ENCODE peak calls at places on chromosomes 11 and 22, in eight cellular contexts. Q is right cardiac atrium; G is upper lobe of right lung; E is body of pancreas; Z is heart right ventricle; X is lower lobe of right lung; M is heart left ventricle; V is CD8-positive, alpha-beta memory T cell. N is an unnamed sample.
A peak's percentile ranks its signal among the peaks of the same experiment; 100 is the strongest.

GRCh38 chr11:67006029-67006884 is 16.7 kb upstream of the SYT12 start:
- DNase-seq in Q (peak; percentile 82), G (no peak), E (peak; percentile 25), Z (peak; percentile 39), X (no peak), M (peak; percentile 21), V (no peak), N (no peak)

GRCh38 chr11:110319501-110319900 is 23.1 kb upstream of the RDX start:
- DNase-seq in Q (no peak), G (no peak), E (no peak), Z (no peak), X (no peak), M (no peak), V (no peak), N (no peak)

GRCh38 chr11:74460481-74461154 is 6.7 kb downstream of the KCNE3 start:
- DNase-seq in Q (no peak), G (no peak), E (peak; percentile 28), Z (no peak), X (no peak), M (no peak), V (no peak), N (no peak)

GRCh38 chr22:26892401-26893033 is 235.1 kb downstream of the MIAT start:
- DNase-seq in Q (no peak), G (peak; percentile 76), E (peak; percentile 58), Z (no peak), X (peak; percentile 65), M (no peak), V (no peak), N (no peak)

GRCh38 chr11:35971841-35972422 is 28.1 kb downstream of the LDLRAD3 start:
- DNase-seq in Q (no peak), G (no peak), E (no peak), Z (no peak), X (no peak), M (no peak), V (no peak), N (no peak)

GRCh38 chr22:22870577-22871398 is 16.8 kb upstream of the IGLL5 start:
- DNase-seq in Q (no peak), G (no peak), E (no peak), Z (no peak), X (no peak), M (no peak), V (no peak), N (no peak)

GRCh38 chr11:103043826-103044688 is 47.9 kb downstream of the DCUN1D5 start:
- DNase-seq in Q (no peak), G (no peak), E (peak; percentile 32), Z (no peak), X (no peak), M (no peak), V (no peak), N (no peak)

GRCh38 chr22:27778299-27779090 is 23.1 kb downstream of the MN1 start:
- DNase-seq in Q (peak; percentile 45), G (no peak), E (no peak), Z (no peak), X (no peak), M (no peak), V (no peak), N (no peak)

GRCh38 chr22:20979940-20980453 is 2.1 kb upstream of the LZTR1 start:
- DNase-seq in Q (no peak), G (no peak), E (no peak), Z (no peak), X (no peak), M (no peak), V (no peak), N (no peak)

GRCh38 chr11:104142701-104143100 is 21.2 kb downstream of the PDGFD start:
- DNase-seq in Q (no peak), G (no peak), E (no peak), Z (no peak), X (no peak), M (no peak), V (no peak), N (no peak)

GRCh38 chr11:112451250-112451649 is 190.6 kb upstream of the PLET1 start:
- DNase-seq in Q (no peak), G (no peak), E (no peak), Z (no peak), X (no peak), M (no peak), V (no peak), N (no peak)

GRCh38 chr11:8818421-8818820 is 92.6 kb upstream of the AKIP1 start:
- DNase-seq in Q (no peak), G (no peak), E (no peak), Z (no peak), X (no peak), M (no peak), V (no peak), N (no peak)

GRCh38 chr11:116835042-116835772 is 2.2 kb downstream of the APOA1 start:
- DNase-seq in Q (no peak), G (no peak), E (no peak), Z (no peak), X (no peak), M (no peak), V (no peak), N (no peak)

GRCh38 chr11:2169001-2169370 is 2.6 kb downstream of the TH start:
- DNase-seq in Q (no peak), G (no peak), E (no peak), Z (no peak), X (no peak), M (no peak), V (no peak), N (no peak)

GRCh38 chr11:115005663-115006062 is 327.3 kb downstream of the NXPE2 start:
- DNase-seq in Q (no peak), G (no peak), E (no peak), Z (no peak), X (no peak), M (no peak), V (no peak), N (no peak)

GRCh38 chr11:118012083-118012669 is 26.0 kb downstream of the IL10RA start:
- DNase-seq in Q (no peak), G (peak; percentile 76), E (peak; percentile 67), Z (no peak), X (peak; percentile 72), M (no peak), V (no peak), N (peak; percentile 85)

GRCh38 chr11:47498584-47499152 is 49.7 kb upstream of the RAPSN start:
- DNase-seq in Q (no peak), G (no peak), E (no peak), Z (no peak), X (no peak), M (no peak), V (no peak), N (no peak)

GRCh38 chr11:47498149-47498548 is 49.2 kb upstream of the RAPSN start:
- DNase-seq in Q (no peak), G (no peak), E (no peak), Z (no peak), X (no peak), M (no peak), V (no peak), N (no peak)

GRCh38 chr11:47495856-47496217 is 46.9 kb upstream of the RAPSN start:
- DNase-seq in Q (no peak), G (no peak), E (no peak), Z (no peak), X (no peak), M (no peak), V (no peak), N (no peak)

GRCh38 chr11:47494996-47495855 is 46.3 kb upstream of the RAPSN start:
- DNase-seq in Q (no peak), G (no peak), E (no peak), Z (no peak), X (no peak), M (no peak), V (no peak), N (no peak)

GRCh38 chr11:47496808-47497207 is 47.9 kb upstream of the RAPSN start:
- DNase-seq in Q (no peak), G (no peak), E (no peak), Z (no peak), X (no peak), M (no peak), V (no peak), N (no peak)
- H3K4me1 ChIP-seq in Q (peaks cover 2% of the 10 kb centered on the region), G (peaks cover 41% of the 10 kb centered on the region), E (peaks cover 17% of the 10 kb centered on the region), Z (peaks cover 88% of the 10 kb centered on the region), X (peaks cover 49% of the 10 kb centered on the region), M (peaks cover 80% of the 10 kb centered on the region), V (peaks cover 15% of the 10 kb centered on the region), N (peaks cover 49% of the 10 kb centered on the region)

GRCh38 chr11:47507016-47507631 is 45.8 kb downstream of the CELF1 start:
- DNase-seq in Q (no peak), G (no peak), E (no peak), Z (no peak), X (no peak), M (no peak), V (no peak), N (no peak)
- H3K27me3 ChIP-seq in Q (no peaks in the 10 kb centered on the region), G (no peaks in the 10 kb centered on the region), E (no peaks in the 10 kb centered on the region), Z (no peaks in the 10 kb centered on the region), X (no peaks in the 10 kb centered on the region), M (no peaks in the 10 kb centered on the region), V (no peaks in the 10 kb centered on the region), N (no peaks in the 10 kb centered on the region)

GRCh38 chr22:25146311-25146710 is 53.3 kb upstream of the CRYBB3 start:
- DNase-seq in Q (no peak), G (no peak), E (no peak), Z (no peak), X (no peak), M (no peak), V (no peak), N (no peak)

GRCh38 chr22:25139062-25139461 is 60.6 kb upstream of the CRYBB3 start:
- DNase-seq in Q (peak; percentile 35), G (no peak), E (peak; percentile 18), Z (peak; percentile 60), X (no peak), M (peak; percentile 52), V (no peak), N (no peak)

GRCh38 chr22:25144522-25144921 is 55.1 kb upstream of the CRYBB3 start:
- DNase-seq in Q (no peak), G (no peak), E (no peak), Z (no peak), X (no peak), M (no peak), V (no peak), N (no peak)

GRCh38 chr22:25143161-25144076 is 56.2 kb upstream of the CRYBB3 start:
- DNase-seq in Q (no peak), G (no peak), E (no peak), Z (no peak), X (no peak), M (no peak), V (no peak), N (no peak)

GRCh38 chr22:25141994-25142620 is 57.6 kb upstream of the CRYBB3 start:
- DNase-seq in Q (no peak), G (no peak), E (no peak), Z (no peak), X (no peak), M (no peak), V (no peak), N (no peak)
- H3K27ac ChIP-seq in Q (no peak overlapping the region), G (no peak overlapping the region), E (no peak overlapping the region), Z (no peak overlapping the region), X (no peak overlapping the region), M (no peak overlapping the region), V (no peak overlapping the region), N (no peak overlapping the region)

DNA sequence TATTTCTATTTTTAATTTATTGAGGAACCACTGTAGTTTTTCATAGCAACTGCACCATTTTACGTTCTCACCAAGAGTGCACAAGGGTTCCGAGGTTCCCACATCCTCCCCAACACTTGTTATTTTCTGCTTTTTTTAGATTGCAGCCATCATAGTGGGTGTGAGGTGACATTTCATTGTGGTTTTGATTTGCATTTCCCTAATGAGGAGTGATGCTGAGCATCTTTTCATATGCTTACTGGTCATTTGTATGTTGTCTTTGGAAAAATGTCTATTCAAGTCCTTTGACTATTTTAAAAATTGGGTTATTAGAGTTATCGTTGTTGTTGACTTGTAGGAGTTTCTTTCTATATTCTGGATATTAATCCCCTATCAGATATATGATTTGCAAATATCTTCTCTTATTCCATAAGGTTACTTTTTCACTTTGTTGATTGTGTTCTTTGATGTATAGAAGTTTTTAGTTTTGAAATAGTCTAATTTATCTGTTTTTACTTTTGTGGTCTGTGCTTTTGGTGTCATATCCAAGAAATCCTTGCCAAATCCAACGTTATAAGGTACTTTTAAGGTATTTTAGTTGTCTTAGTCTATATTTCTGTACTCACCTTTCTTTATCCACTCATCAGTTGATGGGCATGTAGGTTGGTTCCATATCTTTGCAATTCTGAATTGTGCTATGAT is 9.0 kb downstream of the NEAT1 start:
- DNase-seq in Q (no peak), G (no peak), E (no peak), Z (no peak), X (no peak), M (no peak), V (no peak), N (no peak)
- H3K4me1 ChIP-seq in Q (peaks cover 19% of the 10 kb centered on the region), G (peaks cover 82% of the 10 kb centered on the region), E (peaks cover 83% of the 10 kb centered on the region), Z (peaks cover 100% of the 10 kb centered on the region), X (peaks cover 98% of the 10 kb centered on the region), M (peaks cover 97% of the 10 kb centered on the region), V (peaks cover 74% of the 10 kb centered on the region), N (peaks cover 63% of the 10 kb centered on the region)

N was measured in spleen.